ENCODE peak calls at places on chromosomes 13 and 19, in six cellular contexts. One of them, this sample, is unnamed.

GRCh38 chr13:37138169-37138568 is 32.7 kb upstream of the CSNK1A1L start:
- DNase-seq in H9: peak; percentile 43
- DNase-seq in neuronal stem cell: no peak
- DNase-seq in mesenchymal stem cell: no peak
- DNase-seq in IMR-90: no peak
- DNase-seq in H1: no peak
- DNase-seq in this sample: peak; percentile 75

GRCh38 chr19:47022541-47023447 is 3.2 kb downstream of the NPAS1 start:
- DNase-seq in H9: peak; percentile 39
- DNase-seq in H1: no peak
- DNase-seq in neuronal stem cell: no peak
- DNase-seq in mesenchymal stem cell: no peak
- DNase-seq in IMR-90: no peak
- DNase-seq in this sample: no peak

GRCh38 chr19:11699931-11700794 is 38.6 kb downstream of the ZNF823 start:
- DNase-seq in neuronal stem cell: no peak
- DNase-seq in IMR-90: peak; percentile 42
- DNase-seq in H1: no peak
- DNase-seq in H9: no peak
- DNase-seq in mesenchymal stem cell: peak; percentile 51
- DNase-seq in this sample: peak; percentile 44

GRCh38 chr13:39510296-39510695 is 92.7 kb downstream of the LHFPL6 start:
- DNase-seq in IMR-90: no peak
- DNase-seq in H9: no peak
- DNase-seq in neuronal stem cell: no peak
- DNase-seq in H1: no peak
- DNase-seq in mesenchymal stem cell: no peak
- DNase-seq in this sample: peak; percentile 58

GRCh38 chr13:99432637-99433542 is 68.4 kb upstream of the TM9SF2 start:
- DNase-seq in H9: peak; percentile 81
- DNase-seq in H1: no peak
- DNase-seq in IMR-90: peak; percentile 73
- DNase-seq in mesenchymal stem cell: peak; percentile 91
- DNase-seq in neuronal stem cell: peak; percentile 49
- DNase-seq in this sample: peak; percentile 91

GRCh38 chr13:100129605-100130004 is 40.7 kb downstream of the PCCA start:
- DNase-seq in neuronal stem cell: no peak
- DNase-seq in H9: no peak
- DNase-seq in mesenchymal stem cell: no peak
- DNase-seq in IMR-90: no peak
- DNase-seq in H1: no peak
- DNase-seq in this sample: peak; percentile 67

GRCh38 chr13:40345654-40346372 is 320.6 kb downstream of the FOXO1 start:
- DNase-seq in mesenchymal stem cell: no peak
- DNase-seq in H9: peak; percentile 46
- DNase-seq in H1: peak; percentile 52
- DNase-seq in IMR-90: no peak
- DNase-seq in neuronal stem cell: no peak
- DNase-seq in this sample: peak; percentile 20

GRCh38 chr19:16386619-16387240 is 62.1 kb downstream of the KLF2 start:
- DNase-seq in IMR-90: peak; percentile 69
- DNase-seq in mesenchymal stem cell: peak; percentile 70
- DNase-seq in H1: no peak
- DNase-seq in H9: peak; percentile 71
- DNase-seq in neuronal stem cell: peak; percentile 27
- DNase-seq in this sample: peak; percentile 70

GRCh38 chr19:611506-611869 is 21.8 kb downstream of the HCN2 start:
- DNase-seq in neuronal stem cell: no peak
- DNase-seq in H1: no peak
- DNase-seq in H9: no peak
- DNase-seq in mesenchymal stem cell: peak; percentile 79
- DNase-seq in IMR-90: peak; percentile 96
- DNase-seq in this sample: no peak

GRCh38 chr13:43564941-43565340 is 221.8 kb downstream of the ENOX1 start:
- DNase-seq in neuronal stem cell: no peak
- DNase-seq in H1: no peak
- DNase-seq in H9: no peak
- DNase-seq in IMR-90: no peak
- DNase-seq in mesenchymal stem cell: no peak
- DNase-seq in this sample: no peak

GRCh38 chr13:38803566-38803965 is 116.7 kb downstream of the FREM2 start:
- DNase-seq in H1: no peak
- DNase-seq in IMR-90: no peak
- DNase-seq in H9: no peak
- DNase-seq in mesenchymal stem cell: no peak
- DNase-seq in neuronal stem cell: no peak
- DNase-seq in this sample: peak; percentile 13

GRCh38 chr13:64551755-64552154 is 2678.4 kb downstream of the PCDH9 start:
- DNase-seq in neuronal stem cell: no peak
- DNase-seq in IMR-90: peak; percentile 62
- DNase-seq in H1: no peak
- DNase-seq in H9: no peak
- DNase-seq in mesenchymal stem cell: peak; percentile 64
- DNase-seq in this sample: no peak

GRCh38 chr19:50461066-50461875 is 15.0 kb upstream of the EMC10 start:
- DNase-seq in H9: peak; percentile 81
- DNase-seq in mesenchymal stem cell: peak; percentile 68
- DNase-seq in neuronal stem cell: peak; percentile 71
- DNase-seq in H1: peak; percentile 84
- DNase-seq in IMR-90: peak; percentile 64
- DNase-seq in this sample: peak; percentile 72

GRCh38 chr13:94228781-94229180 is 250.7 kb downstream of the DCT start:
- DNase-seq in IMR-90: peak; percentile 25
- DNase-seq in H1: no peak
- DNase-seq in mesenchymal stem cell: no peak
- DNase-seq in neuronal stem cell: no peak
- DNase-seq in H9: no peak
- DNase-seq in this sample: no peak

GRCh38 chr13:114272977-114273376 is 8.4 kb upstream of the UPF3A start:
- DNase-seq in neuronal stem cell: no peak
- DNase-seq in IMR-90: no peak
- DNase-seq in mesenchymal stem cell: no peak
- DNase-seq in H1: no peak
- DNase-seq in H9: no peak
- DNase-seq in this sample: no peak

GRCh38 chr19:30879225-30879624 is 470.0 kb downstream of the TSHZ3 start:
- DNase-seq in H9: peak; percentile 6
- DNase-seq in neuronal stem cell: no peak
- DNase-seq in IMR-90: no peak
- DNase-seq in mesenchymal stem cell: no peak
- DNase-seq in H1: no peak
- DNase-seq in this sample: no peak

GRCh38 chr19:15417699-15418098 is 1.1 kb downstream of the AKAP8L start:
- DNase-seq in H1: no peak
- DNase-seq in IMR-90: no peak
- DNase-seq in neuronal stem cell: no peak
- DNase-seq in mesenchymal stem cell: no peak
- DNase-seq in H9: no peak
- DNase-seq in this sample: peak; percentile 41

GRCh38 chr13:103605546-103606326 is 539.5 kb upstream of the SLC10A2 start:
- DNase-seq in H1: no peak
- DNase-seq in IMR-90: no peak
- DNase-seq in mesenchymal stem cell: no peak
- DNase-seq in neuronal stem cell: no peak
- DNase-seq in H9: no peak
- DNase-seq in this sample: no peak

GRCh38 chr13:110113284-110113764 is 193.6 kb downstream of the COL4A1 start:
- DNase-seq in H9: no peak
- DNase-seq in neuronal stem cell: no peak
- DNase-seq in H1: no peak
- DNase-seq in IMR-90: peak; percentile 80
- DNase-seq in mesenchymal stem cell: peak; percentile 50
- DNase-seq in this sample: no peak

GRCh38 chr19:20254151-20254550 is 87.1 kb downstream of the ZNF486 start:
- DNase-seq in IMR-90: no peak
- DNase-seq in neuronal stem cell: no peak
- DNase-seq in H1: no peak
- DNase-seq in H9: no peak
- DNase-seq in mesenchymal stem cell: no peak
- DNase-seq in this sample: no peak

GRCh38 chr13:40377783-40378182 is 288.7 kb downstream of the FOXO1 start:
- DNase-seq in H9: no peak
- DNase-seq in IMR-90: no peak
- DNase-seq in mesenchymal stem cell: no peak
- DNase-seq in H1: no peak
- DNase-seq in neuronal stem cell: no peak
- DNase-seq in this sample: no peak

GRCh38 chr19:14375055-14375581 is 6.1 kb upstream of the ADGRE5 start:
- DNase-seq in IMR-90: no peak
- DNase-seq in neuronal stem cell: no peak
- DNase-seq in H1: no peak
- DNase-seq in H9: no peak
- DNase-seq in mesenchymal stem cell: no peak
- DNase-seq in this sample: no peak

GRCh38 chr13:61415749-61416148 is at the start of gene PCDH20:
- DNase-seq in mesenchymal stem cell: no peak
- DNase-seq in neuronal stem cell: no peak
- DNase-seq in H9: no peak
- DNase-seq in IMR-90: no peak
- DNase-seq in H1: no peak
- DNase-seq in this sample: no peak

GRCh38 chr13:61413572-61413971 is 2.1 kb downstream of the PCDH20 start:
- DNase-seq in IMR-90: no peak
- DNase-seq in H1: peak; percentile 54
- DNase-seq in mesenchymal stem cell: no peak
- DNase-seq in H9: peak; percentile 36
- DNase-seq in neuronal stem cell: peak; percentile 14
- DNase-seq in this sample: peak; percentile 5

GRCh38 chr13:61417171-61417570 is 1.5 kb upstream of the PCDH20 start:
- DNase-seq in H1: no peak
- DNase-seq in IMR-90: no peak
- DNase-seq in H9: no peak
- DNase-seq in mesenchymal stem cell: peak; percentile 6
- DNase-seq in neuronal stem cell: no peak
- DNase-seq in this sample: no peak

GRCh38 chr13:61414686-61415664 is 674 bp downstream of the PCDH20 start:
- DNase-seq in neuronal stem cell: peak; percentile 75
- DNase-seq in mesenchymal stem cell: peak; percentile 18
- DNase-seq in H9: peak; percentile 93
- DNase-seq in H1: peak; percentile 78
- DNase-seq in IMR-90: no peak
- DNase-seq in this sample: peak; percentile 96

DNA sequence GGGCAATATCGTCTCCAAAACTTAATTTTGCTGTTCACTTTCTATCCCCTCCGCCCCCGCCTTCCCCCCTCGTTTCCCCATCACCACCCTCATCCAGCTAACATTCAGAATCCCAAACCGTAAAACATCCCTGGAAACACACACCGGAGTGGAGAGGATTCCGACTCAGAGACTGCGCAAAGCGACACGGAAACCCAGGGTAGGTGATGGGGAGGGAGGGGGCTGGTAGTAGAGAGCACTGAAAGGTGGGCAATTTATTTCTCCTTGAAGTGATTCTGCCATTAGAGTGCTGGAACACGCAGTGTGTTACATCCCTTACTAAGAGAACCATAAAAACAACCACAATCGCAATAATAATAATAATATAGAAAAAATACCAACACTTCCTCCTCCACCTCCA is 1.5 kb downstream of the PCDH20 start:
- DNase-seq in IMR-90: no peak
- DNase-seq in H9: no peak
- DNase-seq in neuronal stem cell: no peak
- DNase-seq in mesenchymal stem cell: no peak
- DNase-seq in H1: no peak
- DNase-seq in this sample: peak; percentile 6
- H3K27ac ChIP-seq in IMR-90: no peak overlapping the region
- H3K27ac ChIP-seq in H9: no peak overlapping the region
- H3K27ac ChIP-seq in neuronal stem cell: no peak overlapping the region
- H3K27ac ChIP-seq in mesenchymal stem cell: no peak overlapping the region
- H3K27ac ChIP-seq in H1: no peak overlapping the region
- H3K27ac ChIP-seq in this sample: no peak overlapping the region

GRCh38 chr19:5621945-5622464 is 571 bp downstream of the SAFB2 start:
- DNase-seq in IMR-90: no peak
- DNase-seq in H9: no peak
- DNase-seq in mesenchymal stem cell: no peak
- DNase-seq in neuronal stem cell: no peak
- DNase-seq in H1: peak; percentile 49
- DNase-seq in this sample: peak; percentile 8
- H4K8ac ChIP-seq in IMR-90: peak overlapping the region; percentile 15
- H4K8ac ChIP-seq in H9: no peak overlapping the region
- H4K8ac ChIP-seq in mesenchymal stem cell: peak overlapping the region; percentile 60
- H4K8ac ChIP-seq in neuronal stem cell: no peak overlapping the region
- H4K8ac ChIP-seq in H1: peak overlapping the region; percentile 96
- H4K8ac ChIP-seq in this sample: no peak overlapping the region

GRCh38 chr19:45770192-45771101 is 1.4 kb upstream of the SIX5 start:
- DNase-seq in H1: peak; percentile 96
- DNase-seq in IMR-90: peak; percentile 97
- DNase-seq in mesenchymal stem cell: peak; percentile 99
- DNase-seq in H9: peak; percentile 99
- DNase-seq in neuronal stem cell: peak; percentile 98
- DNase-seq in this sample: peak; percentile 99
- H3K4ac ChIP-seq in H1: no peak overlapping the region
- H3K4ac ChIP-seq in IMR-90: peak overlapping the region; percentile 74
- H3K4ac ChIP-seq in mesenchymal stem cell: peak overlapping the region; percentile 94
- H3K4ac ChIP-seq in H9: no peak overlapping the region
- H3K4ac ChIP-seq in neuronal stem cell: peak overlapping the region; percentile 37
- H3K4ac ChIP-seq in this sample: peak overlapping the region; percentile 58

GRCh38 chr13:46656786-46657185 is 103.8 kb downstream of the LRCH1 start:
- DNase-seq in H9: no peak
- DNase-seq in H1: no peak
- DNase-seq in IMR-90: no peak
- DNase-seq in mesenchymal stem cell: no peak
- DNase-seq in neuronal stem cell: no peak
- DNase-seq in this sample: no peak
- H3K27ac ChIP-seq in H9: no peak overlapping the region
- H3K27ac ChIP-seq in H1: no peak overlapping the region
- H3K27ac ChIP-seq in IMR-90: no peak overlapping the region
- H3K27ac ChIP-seq in mesenchymal stem cell: no peak overlapping the region
- H3K27ac ChIP-seq in neuronal stem cell: no peak overlapping the region
- H3K27ac ChIP-seq in this sample: no peak overlapping the region

DNA sequence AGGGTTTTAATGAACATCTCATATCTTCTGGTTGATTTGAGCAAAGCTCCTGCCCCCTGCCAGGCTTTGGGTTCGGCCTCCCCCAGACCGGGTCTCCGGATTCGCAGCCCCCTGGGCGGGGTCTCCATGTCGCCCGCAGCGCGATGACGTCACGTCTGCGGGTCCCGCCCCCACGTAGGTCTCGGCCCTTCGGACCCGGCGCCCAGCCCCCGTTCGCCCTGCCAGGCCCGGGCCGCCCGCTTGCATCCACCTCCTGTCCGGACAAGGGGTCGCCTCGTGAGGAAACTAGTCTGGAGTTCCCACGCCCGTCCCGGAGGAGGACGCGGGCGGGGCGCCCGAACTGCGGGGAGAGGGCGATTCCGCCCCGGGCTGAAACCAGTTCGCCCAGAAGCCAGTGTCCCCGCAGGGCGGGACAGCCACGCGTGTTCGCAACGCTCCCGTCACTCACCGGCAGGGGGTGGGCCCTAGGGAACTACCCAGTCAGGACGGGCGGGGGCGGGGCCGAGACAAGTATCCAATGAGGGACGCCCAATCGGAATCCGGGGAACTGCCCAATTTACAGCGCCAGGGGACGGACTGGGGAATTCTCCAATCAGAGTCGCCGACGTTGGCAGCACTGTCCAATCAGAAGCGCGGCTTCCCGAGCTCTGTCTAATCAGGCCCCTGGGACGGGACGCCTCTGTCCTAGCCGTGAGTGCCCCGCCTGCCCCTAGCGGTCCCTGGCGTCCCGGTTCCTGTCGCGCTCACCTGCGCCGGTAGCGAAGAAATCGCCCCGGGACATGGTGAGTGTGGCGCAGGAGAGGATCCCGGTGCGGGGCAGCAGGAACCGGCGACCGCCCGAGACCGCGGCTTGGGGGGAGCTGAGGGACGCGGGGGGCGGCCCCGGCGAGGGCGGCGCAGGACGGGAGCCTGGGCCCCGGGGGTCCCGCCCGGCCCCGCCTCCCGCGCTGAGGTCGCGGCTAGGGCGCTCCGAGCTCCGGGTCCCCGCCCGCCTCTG is at the start of gene ZNF555:
- DNase-seq in IMR-90: peak; percentile 98
- DNase-seq in neuronal stem cell: peak; percentile 97
- DNase-seq in H1: peak; percentile 97
- DNase-seq in H9: peak; percentile 99
- DNase-seq in mesenchymal stem cell: peak; percentile 99
- DNase-seq in this sample: peak; percentile 99
- H4K8ac ChIP-seq in IMR-90: peak within 1 kb of the TSS; percentile 94
- H4K8ac ChIP-seq in neuronal stem cell: peak within 1 kb of the TSS; percentile 30
- H4K8ac ChIP-seq in H1: peak within 1 kb of the TSS; percentile 90
- H4K8ac ChIP-seq in H9: no peak within 1 kb of the TSS
- H4K8ac ChIP-seq in mesenchymal stem cell: peak within 1 kb of the TSS; percentile 93
- H4K8ac ChIP-seq in this sample: peak within 1 kb of the TSS; percentile 90

This sample was measured in mesendoderm.